ENCODE peak calls at places on chromosome 5, in eight cellular contexts. One of them, this sample, is unnamed.

GRCh38 chr5:66223637-66224036 is 79.5 kb downstream of the SREK1 start:
- DNase-seq in heart left ventricle: no peak
- DNase-seq in CD8-positive, alpha-beta T cell: no peak
- DNase-seq in T47D: no peak
- DNase-seq in naive B cell: no peak
- DNase-seq in hypothalamus: no peak
- DNase-seq in psoas muscle: no peak
- DNase-seq in H4: no peak
- DNase-seq in this sample: peak

GRCh38 chr5:67773439-67773988 is 442.0 kb upstream of the PIK3R1 start:
- DNase-seq in heart left ventricle: peak
- DNase-seq in CD8-positive, alpha-beta T cell: no peak
- DNase-seq in T47D: no peak
- DNase-seq in naive B cell: no peak
- DNase-seq in hypothalamus: peak
- DNase-seq in psoas muscle: no peak
- DNase-seq in H4: peak
- DNase-seq in this sample: peak

GRCh38 chr5:89437450-89438435 is 554.8 kb upstream of the MEF2C start:
- DNase-seq in heart left ventricle: no peak
- DNase-seq in CD8-positive, alpha-beta T cell: no peak
- DNase-seq in T47D: no peak
- DNase-seq in naive B cell: no peak
- DNase-seq in hypothalamus: no peak
- DNase-seq in psoas muscle: no peak
- DNase-seq in H4: no peak
- DNase-seq in this sample: no peak

GRCh38 chr5:126858441-126858840 is 81.5 kb downstream of the LMNB1 start:
- DNase-seq in heart left ventricle: no peak
- DNase-seq in CD8-positive, alpha-beta T cell: no peak
- DNase-seq in T47D: no peak
- DNase-seq in naive B cell: no peak
- DNase-seq in hypothalamus: no peak
- DNase-seq in psoas muscle: no peak
- DNase-seq in H4: no peak
- DNase-seq in this sample: no peak

GRCh38 chr5:72074238-72074637 is 33.0 kb upstream of the MAP1B start:
- DNase-seq in heart left ventricle: no peak
- DNase-seq in CD8-positive, alpha-beta T cell: no peak
- DNase-seq in T47D: no peak
- DNase-seq in naive B cell: no peak
- DNase-seq in hypothalamus: no peak
- DNase-seq in psoas muscle: no peak
- DNase-seq in H4: no peak
- DNase-seq in this sample: no peak

GRCh38 chr5:133336969-133337410 is 275.4 kb downstream of the FSTL4 start:
- DNase-seq in heart left ventricle: no peak
- DNase-seq in CD8-positive, alpha-beta T cell: no peak
- DNase-seq in T47D: no peak
- DNase-seq in naive B cell: no peak
- DNase-seq in hypothalamus: no peak
- DNase-seq in psoas muscle: no peak
- DNase-seq in H4: no peak
- DNase-seq in this sample: no peak

GRCh38 chr5:176882566-176882900 is 16.6 kb downstream of the HK3 start:
- DNase-seq in heart left ventricle: no peak
- DNase-seq in CD8-positive, alpha-beta T cell: no peak
- DNase-seq in T47D: no peak
- DNase-seq in naive B cell: no peak
- DNase-seq in hypothalamus: no peak
- DNase-seq in psoas muscle: no peak
- DNase-seq in H4: no peak
- DNase-seq in this sample: no peak

GRCh38 chr5:135030691-135031145 is 3.3 kb downstream of the PITX1 start:
- DNase-seq in heart left ventricle: no peak
- DNase-seq in CD8-positive, alpha-beta T cell: no peak
- DNase-seq in T47D: peak
- DNase-seq in naive B cell: no peak
- DNase-seq in hypothalamus: no peak
- DNase-seq in psoas muscle: no peak
- DNase-seq in H4: no peak
- DNase-seq in this sample: no peak

GRCh38 chr5:138180183-138180782 is 1.4 kb downstream of the KIF20A start:
- DNase-seq in heart left ventricle: no peak
- DNase-seq in CD8-positive, alpha-beta T cell: no peak
- DNase-seq in T47D: peak
- DNase-seq in naive B cell: peak
- DNase-seq in hypothalamus: no peak
- DNase-seq in psoas muscle: no peak
- DNase-seq in H4: peak
- DNase-seq in this sample: no peak

GRCh38 chr5:160159991-160160826 is 41.0 kb upstream of the PWWP2A start:
- DNase-seq in heart left ventricle: no peak
- DNase-seq in CD8-positive, alpha-beta T cell: no peak
- DNase-seq in T47D: no peak
- DNase-seq in naive B cell: no peak
- DNase-seq in hypothalamus: no peak
- DNase-seq in psoas muscle: no peak
- DNase-seq in H4: no peak
- DNase-seq in this sample: no peak

GRCh38 chr5:119168401-119168800 is 97.5 kb downstream of the DMXL1 start:
- DNase-seq in heart left ventricle: no peak
- DNase-seq in CD8-positive, alpha-beta T cell: no peak
- DNase-seq in T47D: no peak
- DNase-seq in naive B cell: no peak
- DNase-seq in hypothalamus: no peak
- DNase-seq in psoas muscle: no peak
- DNase-seq in H4: no peak
- DNase-seq in this sample: no peak

GRCh38 chr5:2095011-2095410 is 212.3 kb upstream of the IRX4 start:
- DNase-seq in heart left ventricle: no peak
- DNase-seq in CD8-positive, alpha-beta T cell: no peak
- DNase-seq in T47D: no peak
- DNase-seq in naive B cell: no peak
- DNase-seq in hypothalamus: no peak
- DNase-seq in psoas muscle: no peak
- DNase-seq in H4: no peak
- DNase-seq in this sample: no peak

GRCh38 chr5:35752012-35752411 is 104.7 kb upstream of the IL7R start:
- DNase-seq in heart left ventricle: no peak
- DNase-seq in CD8-positive, alpha-beta T cell: no peak
- DNase-seq in T47D: no peak
- DNase-seq in naive B cell: no peak
- DNase-seq in hypothalamus: no peak
- DNase-seq in psoas muscle: no peak
- DNase-seq in H4: no peak
- DNase-seq in this sample: no peak

GRCh38 chr5:146643805-146644204 is 127.8 kb upstream of the GPR151 start:
- DNase-seq in heart left ventricle: no peak
- DNase-seq in CD8-positive, alpha-beta T cell: no peak
- DNase-seq in T47D: no peak
- DNase-seq in naive B cell: no peak
- DNase-seq in hypothalamus: no peak
- DNase-seq in psoas muscle: no peak
- DNase-seq in H4: no peak
- DNase-seq in this sample: no peak

GRCh38 chr5:158952951-158953350 is 146.8 kb downstream of the EBF1 start:
- DNase-seq in heart left ventricle: no peak
- DNase-seq in CD8-positive, alpha-beta T cell: no peak
- DNase-seq in T47D: no peak
- DNase-seq in naive B cell: no peak
- DNase-seq in hypothalamus: no peak
- DNase-seq in psoas muscle: no peak
- DNase-seq in H4: no peak
- DNase-seq in this sample: no peak

GRCh38 chr5:125106881-125107280 is 360.4 kb upstream of the ZNF608 start:
- DNase-seq in heart left ventricle: no peak
- DNase-seq in CD8-positive, alpha-beta T cell: no peak
- DNase-seq in T47D: no peak
- DNase-seq in naive B cell: no peak
- DNase-seq in hypothalamus: no peak
- DNase-seq in psoas muscle: no peak
- DNase-seq in H4: no peak
- DNase-seq in this sample: no peak

GRCh38 chr5:154210163-154210562 is 19.6 kb downstream of the GALNT10 start:
- DNase-seq in heart left ventricle: no peak
- DNase-seq in CD8-positive, alpha-beta T cell: no peak
- DNase-seq in T47D: no peak
- DNase-seq in naive B cell: no peak
- DNase-seq in hypothalamus: no peak
- DNase-seq in psoas muscle: no peak
- DNase-seq in H4: no peak
- DNase-seq in this sample: no peak

GRCh38 chr5:180138214-180138975 is 66.8 kb upstream of the RNF130 start:
- DNase-seq in heart left ventricle: no peak
- DNase-seq in CD8-positive, alpha-beta T cell: no peak
- DNase-seq in T47D: no peak
- DNase-seq in naive B cell: no peak
- DNase-seq in hypothalamus: no peak
- DNase-seq in psoas muscle: no peak
- DNase-seq in H4: no peak
- DNase-seq in this sample: no peak

GRCh38 chr5:173941758-173942401 is 47.1 kb upstream of the C5orf47 start:
- DNase-seq in heart left ventricle: no peak
- DNase-seq in CD8-positive, alpha-beta T cell: no peak
- DNase-seq in T47D: no peak
- DNase-seq in naive B cell: no peak
- DNase-seq in hypothalamus: no peak
- DNase-seq in psoas muscle: no peak
- DNase-seq in H4: no peak
- DNase-seq in this sample: no peak

GRCh38 chr5:72137826-72138409 is 30.6 kb downstream of the MAP1B start:
- DNase-seq in heart left ventricle: no peak
- DNase-seq in CD8-positive, alpha-beta T cell: no peak
- DNase-seq in T47D: no peak
- DNase-seq in naive B cell: peak
- DNase-seq in hypothalamus: no peak
- DNase-seq in psoas muscle: no peak
- DNase-seq in H4: peak
- DNase-seq in this sample: no peak

GRCh38 chr5:140549237-140550144 is 2.0 kb downstream of the EIF4EBP3 start:
- DNase-seq in heart left ventricle: peak
- DNase-seq in CD8-positive, alpha-beta T cell: no peak
- DNase-seq in T47D: no peak
- DNase-seq in naive B cell: no peak
- DNase-seq in hypothalamus: no peak
- DNase-seq in psoas muscle: peak
- DNase-seq in H4: no peak
- DNase-seq in this sample: no peak

GRCh38 chr5:170270670-170271069 is 26.9 kb downstream of the LCP2 start:
- DNase-seq in heart left ventricle: no peak
- DNase-seq in CD8-positive, alpha-beta T cell: no peak
- DNase-seq in T47D: no peak
- DNase-seq in naive B cell: no peak
- DNase-seq in hypothalamus: no peak
- DNase-seq in psoas muscle: no peak
- DNase-seq in H4: no peak
- DNase-seq in this sample: no peak

GRCh38 chr5:119131530-119132313 is 60.8 kb downstream of the DMXL1 start:
- DNase-seq in heart left ventricle: no peak
- DNase-seq in CD8-positive, alpha-beta T cell: no peak
- DNase-seq in T47D: no peak
- DNase-seq in naive B cell: no peak
- DNase-seq in hypothalamus: no peak
- DNase-seq in psoas muscle: no peak
- DNase-seq in H4: no peak
- DNase-seq in this sample: no peak

GRCh38 chr5:154371687-154372086 is 74.1 kb upstream of the SAP30L start:
- DNase-seq in heart left ventricle: no peak
- DNase-seq in CD8-positive, alpha-beta T cell: no peak
- DNase-seq in T47D: no peak
- DNase-seq in naive B cell: no peak
- DNase-seq in hypothalamus: no peak
- DNase-seq in psoas muscle: no peak
- DNase-seq in H4: peak
- DNase-seq in this sample: no peak

GRCh38 chr5:82104872-82105271 is 133.0 kb downstream of the ATG10 start:
- DNase-seq in heart left ventricle: no peak
- DNase-seq in CD8-positive, alpha-beta T cell: no peak
- DNase-seq in T47D: no peak
- DNase-seq in naive B cell: no peak
- DNase-seq in hypothalamus: no peak
- DNase-seq in psoas muscle: no peak
- DNase-seq in H4: no peak
- DNase-seq in this sample: no peak

GRCh38 chr5:151213803-151214613 is 9.9 kb downstream of the CCDC69 start:
- DNase-seq in heart left ventricle: peak
- DNase-seq in CD8-positive, alpha-beta T cell: peak
- DNase-seq in T47D: no peak
- DNase-seq in naive B cell: peak
- DNase-seq in hypothalamus: peak
- DNase-seq in psoas muscle: peak
- DNase-seq in H4: peak
- DNase-seq in this sample: peak

GRCh38 chr5:39980056-39980455 is 555.3 kb upstream of the DAB2 start:
- DNase-seq in heart left ventricle: no peak
- DNase-seq in CD8-positive, alpha-beta T cell: no peak
- DNase-seq in T47D: no peak
- DNase-seq in naive B cell: no peak
- DNase-seq in hypothalamus: no peak
- DNase-seq in psoas muscle: no peak
- DNase-seq in H4: no peak
- DNase-seq in this sample: no peak

GRCh38 chr5:180470966-180471582 is 23.1 kb upstream of the CNOT6 start:
- DNase-seq in heart left ventricle: no peak
- DNase-seq in CD8-positive, alpha-beta T cell: peak
- DNase-seq in T47D: peak
- DNase-seq in naive B cell: peak
- DNase-seq in hypothalamus: peak
- DNase-seq in psoas muscle: peak
- DNase-seq in H4: peak
- DNase-seq in this sample: peak

GRCh38 chr5:180495292-180495691 is 1.1 kb downstream of the CNOT6 start:
- DNase-seq in heart left ventricle: no peak
- DNase-seq in CD8-positive, alpha-beta T cell: no peak
- DNase-seq in T47D: peak
- DNase-seq in naive B cell: no peak
- DNase-seq in hypothalamus: no peak
- DNase-seq in psoas muscle: no peak
- DNase-seq in H4: no peak
- DNase-seq in this sample: no peak

GRCh38 chr5:168227973-168228615 is 63.4 kb upstream of the WWC1 start:
- DNase-seq in heart left ventricle: no peak
- DNase-seq in CD8-positive, alpha-beta T cell: no peak
- DNase-seq in T47D: no peak
- DNase-seq in naive B cell: no peak
- DNase-seq in hypothalamus: no peak
- DNase-seq in psoas muscle: no peak
- DNase-seq in H4: peak
- DNase-seq in this sample: no peak

GRCh38 chr5:83553000-83553486 is 81.5 kb downstream of the VCAN start:
- DNase-seq in heart left ventricle: peak
- DNase-seq in CD8-positive, alpha-beta T cell: no peak
- DNase-seq in T47D: no peak
- DNase-seq in naive B cell: no peak
- DNase-seq in hypothalamus: no peak
- DNase-seq in psoas muscle: peak
- DNase-seq in H4: no peak
- DNase-seq in this sample: no peak

GRCh38 chr5:74543162-74543995 is 97.1 kb downstream of the ENC1 start:
- DNase-seq in heart left ventricle: no peak
- DNase-seq in CD8-positive, alpha-beta T cell: no peak
- DNase-seq in T47D: no peak
- DNase-seq in naive B cell: no peak
- DNase-seq in hypothalamus: no peak
- DNase-seq in psoas muscle: peak
- DNase-seq in H4: peak
- DNase-seq in this sample: no peak

GRCh38 chr5:13831236-13831810 is 113.2 kb downstream of the DNAH5 start:
- DNase-seq in heart left ventricle: no peak
- DNase-seq in CD8-positive, alpha-beta T cell: no peak
- DNase-seq in T47D: no peak
- DNase-seq in naive B cell: no peak
- DNase-seq in hypothalamus: no peak
- DNase-seq in psoas muscle: no peak
- DNase-seq in H4: peak
- DNase-seq in this sample: no peak

This sample was measured in substantia nigra.